ENCODE peak calls at places on chromosomes 4 and X, in nine cellular contexts. M is Panc1; C is Daoy; Q is activated CD4-positive, alpha-beta T cell treated with anti-CD3 and anti-CD28 coated beads for 24 hours; S is NT2/D1; L is GM06990; W is stimulated activated CD4-positive, alpha-beta T cell treated with anti-CD3 and anti-CD28 coated beads, Interleukin-15, amount 100 ng/mL, for 24 hours; K is Peyer's patch; B is non-pigmented ciliary epithelial cell. A is an unnamed sample.

GRCh38 chrX:47458528-47458927 is 24.5 kb downstream of the ZNF41 start:
- DNase-seq in W (no peak), M (no peak), S (no peak), L (no peak), Q (no peak), K (no peak), C (no peak), B (no peak), A (no peak)

GRCh38 chr4:1402021-1402515 is 4.2 kb downstream of the NKX1-1 start:
- DNase-seq in S (no peak), Q (no peak), W (no peak), L (no peak), C (peak; percentile 2), B (no peak), K (no peak), M (no peak), A (no peak)

GRCh38 chr4:125666635-125667034 is 351.9 kb downstream of the FAT4 start:
- DNase-seq in S (no peak), W (no peak), C (no peak), B (no peak), L (no peak), M (no peak), K (no peak), Q (no peak), A (peak; percentile 6)

GRCh38 chr4:132863619-132864018 is 285.5 kb upstream of the PCDH10 start:
- DNase-seq in K (no peak), L (no peak), Q (no peak), M (no peak), C (no peak), B (no peak), W (no peak), S (no peak), A (no peak)

GRCh38 chrX:44092778-44093177 is 119.6 kb upstream of the NDP start:
- DNase-seq in K (no peak), W (no peak), S (no peak), B (no peak), M (no peak), L (no peak), C (no peak), Q (no peak), A (no peak)

GRCh38 chr4:5967783-5968182 is 50.4 kb downstream of the C4orf50 start:
- DNase-seq in W (no peak), K (no peak), S (no peak), M (no peak), L (no peak), Q (no peak), B (no peak), C (no peak), A (no peak)

GRCh38 chrX:71998836-71999509 is 88.3 kb downstream of the NHSL2 start:
- DNase-seq in W (peak; percentile 39), B (no peak), Q (no peak), M (no peak), C (no peak), K (peak; percentile 23), S (no peak), L (no peak), A (peak; percentile 21)

GRCh38 chr4:117488692-117489091 is 403.3 kb upstream of the TRAM1L1 start:
- DNase-seq in B (no peak), K (no peak), C (no peak), W (no peak), L (no peak), Q (no peak), M (no peak), S (no peak), A (no peak)

GRCh38 chr4:134189949-134190348 is 11.6 kb downstream of the PABPC4L start:
- DNase-seq in M (no peak), C (no peak), Q (no peak), S (no peak), W (no peak), L (no peak), K (no peak), B (no peak), A (no peak)

GRCh38 chr4:98516441-98517323 is 141.7 kb downstream of the TSPAN5 start:
- DNase-seq in K (no peak), Q (no peak), S (no peak), B (no peak), M (no peak), C (peak; percentile 42), W (no peak), L (no peak), A (peak; percentile 27)

GRCh38 chrX:22800360-22800759 is 199.4 kb upstream of the DDX53 start:
- DNase-seq in C (peak; percentile 79), S (peak; percentile 16), Q (no peak), W (no peak), L (no peak), M (no peak), K (no peak), B (peak; percentile 77), A (peak; percentile 65)

GRCh38 chr4:73251384-73251783 is 7.2 kb downstream of the ANKRD17 start:
- DNase-seq in C (no peak), K (no peak), L (no peak), S (no peak), W (no peak), B (no peak), M (no peak), Q (no peak), A (peak; percentile 32)

GRCh38 chr4:184595430-184595829 is 53.8 kb downstream of the CASP3 start:
- DNase-seq in Q (no peak), S (no peak), B (no peak), C (no peak), M (no peak), W (no peak), L (no peak), K (no peak), A (no peak)

GRCh38 chr4:26410385-26411293 is 79.6 kb downstream of the CCKAR start:
- DNase-seq in S (no peak), L (no peak), C (peak; percentile 37), B (no peak), W (peak; percentile 22), M (peak; percentile 32), K (no peak), Q (no peak), A (peak; percentile 71)

GRCh38 chr4:104906274-104906673 is 240.4 kb upstream of the TET2 start:
- DNase-seq in C (no peak), L (no peak), K (no peak), B (no peak), W (no peak), M (no peak), Q (no peak), S (no peak), A (no peak)

GRCh38 chrX:41475611-41476241 is 28.6 kb downstream of the NYX start:
- DNase-seq in K (no peak), C (no peak), Q (no peak), M (no peak), S (peak; percentile 82), W (no peak), B (no peak), L (no peak), A (peak; percentile 7)

GRCh38 chr4:6502147-6502546 is 29.7 kb upstream of the PPP2R2C start:
- DNase-seq in S (no peak), K (no peak), L (no peak), Q (no peak), M (no peak), B (no peak), C (no peak), W (no peak), A (no peak)

GRCh38 chr4:54073481-54073880 is 9.1 kb upstream of the CHIC2 start:
- DNase-seq in B (no peak), M (no peak), C (no peak), Q (no peak), S (no peak), K (no peak), L (no peak), W (no peak), A (peak; percentile 38)

GRCh38 chr4:107885865-107886264 is 45.5 kb upstream of the CYP2U1 start:
- DNase-seq in C (no peak), B (no peak), W (no peak), S (no peak), Q (no peak), L (no peak), K (no peak), M (no peak), A (no peak)

GRCh38 chr4:138540056-138540800 is 298.1 kb upstream of the SLC7A11 start:
- DNase-seq in M (no peak), S (no peak), C (no peak), L (no peak), K (no peak), Q (no peak), W (no peak), B (peak; percentile 13), A (peak; percentile 4)

GRCh38 chrX:120795301-120795700 is 80.4 kb downstream of the CT47B1 start:
- DNase-seq in M (no peak), W (no peak), K (no peak), S (no peak), C (no peak), B (no peak), Q (no peak), L (no peak), A (no peak)

GRCh38 chr4:84058201-84058600 is 440.9 kb downstream of the NKX6-1 start:
- DNase-seq in C (no peak), M (no peak), S (no peak), L (no peak), W (no peak), B (no peak), K (no peak), Q (no peak), A (no peak)

GRCh38 chr4:114364857-114365256 is 233.8 kb upstream of the UGT8 start:
- DNase-seq in L (no peak), B (peak; percentile 89), Q (no peak), C (peak; percentile 33), W (no peak), K (no peak), S (peak; percentile 35), M (no peak), A (peak; percentile 24)

GRCh38 chr4:183666088-183666487 is 7.0 kb downstream of the TRAPPC11 start:
- DNase-seq in S (no peak), L (no peak), W (no peak), K (no peak), B (no peak), M (no peak), C (no peak), Q (no peak), A (no peak)

GRCh38 chr4:1983053-1983845 is 25.5 kb downstream of the NELFA start:
- DNase-seq in K (no peak), C (no peak), M (no peak), S (no peak), B (no peak), Q (no peak), W (no peak), L (no peak), A (no peak)

GRCh38 chrX:53089224-53089842 is 4.6 kb upstream of the KANTR start:
- DNase-seq in L (no peak), Q (no peak), W (peak; percentile 51), C (peak; percentile 32), M (no peak), K (peak; percentile 47), S (no peak), B (no peak), A (peak; percentile 67)

GRCh38 chrX:9352683-9353430 is 112.0 kb upstream of the TBL1X start:
- DNase-seq in L (peak; percentile 62), C (no peak), S (no peak), M (no peak), K (peak; percentile 45), W (peak; percentile 53), B (no peak), Q (no peak), A (peak; percentile 62)

GRCh38 chrX:155962906-155963305 is 34.6 kb upstream of the IL9R start:
- DNase-seq in C (no peak), L (no peak), K (no peak), B (no peak), Q (no peak), W (no peak), S (no peak), M (no peak), A (no peak)

GRCh38 chr4:110087116-110087708 is 111.2 kb downstream of the ELOVL6 start:
- DNase-seq in C (peak; percentile 37), Q (no peak), L (no peak), M (no peak), B (peak; percentile 60), S (no peak), W (peak; percentile 40), K (no peak), A (peak; percentile 73)

GRCh38 chrX:130082244-130083106 is 27.8 kb downstream of the ELF4 start:
- DNase-seq in K (peak; percentile 69), W (peak; percentile 84), S (no peak), L (peak; percentile 72), Q (peak; percentile 57), M (no peak), B (no peak), C (no peak), A (peak; percentile 55)

GRCh38 chr4:110850461-110851447 is 227.9 kb upstream of the PITX2 start:
- DNase-seq in K (no peak), Q (no peak), B (no peak), C (no peak), S (no peak), W (no peak), M (no peak), L (no peak), A (no peak)